ENCODE peak calls at places on chromosome 10, in five cellular contexts. One of them, this sample, is unnamed. For H3K4me1, the result is how much of the 10 kb centered on the place peaks cover.

GRCh38 chr10:11424456-11425287 is 186.8 kb downstream of the USP6NL start:
- DNase-seq in lower lobe of right lung: peak
- DNase-seq in right atrium auricular region: no peak
- DNase-seq in GM23338: peak
- DNase-seq in cardiac muscle cell: peak
- DNase-seq in this sample: peak

GRCh38 chr10:15163261-15163864 is 5.1 kb downstream of the NMT2 start:
- DNase-seq in cardiac muscle cell: no peak
- DNase-seq in right atrium auricular region: no peak
- DNase-seq in lower lobe of right lung: no peak
- DNase-seq in GM23338: no peak
- DNase-seq in this sample: no peak

GRCh38 chr10:266974-267425 is 131.7 kb downstream of the ZMYND11 start:
- DNase-seq in cardiac muscle cell: no peak
- DNase-seq in lower lobe of right lung: no peak
- DNase-seq in right atrium auricular region: no peak
- DNase-seq in GM23338: no peak
- DNase-seq in this sample: no peak

GRCh38 chr10:90088008-90088322 is 386.6 kb downstream of the KIF20B start:
- DNase-seq in right atrium auricular region: no peak
- DNase-seq in GM23338: peak
- DNase-seq in lower lobe of right lung: no peak
- DNase-seq in cardiac muscle cell: no peak
- DNase-seq in this sample: no peak

GRCh38 chr10:77195101-77195500 is 442.5 kb downstream of the KCNMA1 start:
- DNase-seq in GM23338: no peak
- DNase-seq in cardiac muscle cell: peak
- DNase-seq in lower lobe of right lung: no peak
- DNase-seq in right atrium auricular region: no peak
- DNase-seq in this sample: no peak

GRCh38 chr10:51524041-51524440 is 175.4 kb downstream of the CSTF2T start:
- DNase-seq in GM23338: no peak
- DNase-seq in right atrium auricular region: no peak
- DNase-seq in cardiac muscle cell: no peak
- DNase-seq in lower lobe of right lung: no peak
- DNase-seq in this sample: no peak

GRCh38 chr10:122954731-122955050 is 664 bp upstream of the C10orf88 start:
- DNase-seq in cardiac muscle cell: no peak
- DNase-seq in GM23338: no peak
- DNase-seq in right atrium auricular region: no peak
- DNase-seq in lower lobe of right lung: peak
- DNase-seq in this sample: peak

GRCh38 chr10:22554481-22555182 is 159.7 kb downstream of the PIP4K2A start:
- DNase-seq in right atrium auricular region: peak
- DNase-seq in cardiac muscle cell: peak
- DNase-seq in lower lobe of right lung: peak
- DNase-seq in GM23338: no peak
- DNase-seq in this sample: peak

GRCh38 chr10:112615269-112615668 is 168.3 kb downstream of the VTI1A start:
- DNase-seq in GM23338: no peak
- DNase-seq in right atrium auricular region: no peak
- DNase-seq in lower lobe of right lung: no peak
- DNase-seq in cardiac muscle cell: no peak
- DNase-seq in this sample: no peak

GRCh38 chr10:132453470-132453861 is 56.5 kb downstream of the PWWP2B start:
- DNase-seq in right atrium auricular region: no peak
- DNase-seq in GM23338: no peak
- DNase-seq in cardiac muscle cell: no peak
- DNase-seq in lower lobe of right lung: no peak
- DNase-seq in this sample: no peak
- H3K4me1 ChIP-seq in right atrium auricular region: under half
- H3K4me1 ChIP-seq in GM23338: under half
- H3K4me1 ChIP-seq in cardiac muscle cell: under half
- H3K4me1 ChIP-seq in lower lobe of right lung: under half
- H3K4me1 ChIP-seq in this sample: under half

GRCh38 chr10:60913657-60914056 is 30.3 kb downstream of the RHOBTB1 start:
- DNase-seq in cardiac muscle cell: no peak
- DNase-seq in GM23338: no peak
- DNase-seq in lower lobe of right lung: no peak
- DNase-seq in right atrium auricular region: no peak
- DNase-seq in this sample: no peak
- H3K4me1 ChIP-seq in cardiac muscle cell: under half
- H3K4me1 ChIP-seq in GM23338: under half
- H3K4me1 ChIP-seq in lower lobe of right lung: under half
- H3K4me1 ChIP-seq in right atrium auricular region: half or more
- H3K4me1 ChIP-seq in this sample: under half

GRCh38 chr10:35415505-35415904 is 79.2 kb downstream of the CCNY start:
- DNase-seq in lower lobe of right lung: no peak
- DNase-seq in cardiac muscle cell: no peak
- DNase-seq in right atrium auricular region: peak
- DNase-seq in GM23338: no peak
- DNase-seq in this sample: no peak
- H3K4me1 ChIP-seq in lower lobe of right lung: under half
- H3K4me1 ChIP-seq in cardiac muscle cell: under half
- H3K4me1 ChIP-seq in right atrium auricular region: under half
- H3K4me1 ChIP-seq in GM23338: under half
- H3K4me1 ChIP-seq in this sample: under half

DNA sequence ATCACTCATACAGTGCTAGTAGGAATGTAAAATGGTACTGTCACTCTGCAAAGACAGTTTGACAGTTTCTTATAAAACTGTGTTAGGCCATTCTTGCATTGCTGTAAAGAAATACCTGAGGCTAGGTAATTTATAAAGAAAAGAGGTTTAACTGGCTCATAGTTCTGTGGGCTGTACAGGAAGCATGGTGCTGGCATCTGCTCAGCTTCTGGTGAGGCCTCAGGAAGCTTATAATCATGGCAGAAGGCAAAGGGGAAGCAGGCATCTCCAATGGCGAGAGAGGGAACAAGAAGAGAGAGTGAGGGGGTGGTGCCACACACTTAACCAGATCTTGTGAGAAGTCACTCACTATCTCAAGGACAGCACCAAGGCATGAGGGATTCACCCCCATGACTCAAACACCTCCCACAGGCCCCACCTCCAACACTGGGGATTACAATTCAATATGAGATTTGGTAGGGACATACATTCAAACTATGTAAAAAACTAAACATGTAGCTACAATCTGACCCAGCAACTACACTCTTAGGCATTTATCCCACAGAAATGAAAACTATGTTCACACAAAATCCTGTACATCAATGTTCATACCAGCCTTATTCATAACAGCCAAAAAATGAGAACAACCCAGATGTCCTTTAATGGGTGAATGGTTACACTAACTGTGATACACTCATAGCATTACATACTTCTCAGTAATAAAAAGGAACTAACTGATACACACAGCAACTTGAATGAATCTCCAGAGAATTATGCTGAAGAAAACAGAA is 5.0 kb downstream of the ALDH18A1 start:
- DNase-seq in cardiac muscle cell: no peak
- DNase-seq in GM23338: no peak
- DNase-seq in right atrium auricular region: no peak
- DNase-seq in lower lobe of right lung: no peak
- DNase-seq in this sample: no peak
- H3K4me1 ChIP-seq in cardiac muscle cell: under half
- H3K4me1 ChIP-seq in GM23338: under half
- H3K4me1 ChIP-seq in right atrium auricular region: under half
- H3K4me1 ChIP-seq in lower lobe of right lung: under half
- H3K4me1 ChIP-seq in this sample: under half

GRCh38 chr10:29931833-29932232 is 127.6 kb downstream of the JCAD start:
- DNase-seq in GM23338: no peak
- DNase-seq in cardiac muscle cell: no peak
- DNase-seq in right atrium auricular region: no peak
- DNase-seq in lower lobe of right lung: no peak
- DNase-seq in this sample: no peak
- H3K4me1 ChIP-seq in GM23338: under half
- H3K4me1 ChIP-seq in cardiac muscle cell: under half
- H3K4me1 ChIP-seq in right atrium auricular region: under half
- H3K4me1 ChIP-seq in lower lobe of right lung: under half
- H3K4me1 ChIP-seq in this sample: under half

GRCh38 chr10:30527623-30528426 is 93.8 kb downstream of the MAP3K8 start:
- DNase-seq in cardiac muscle cell: no peak
- DNase-seq in lower lobe of right lung: no peak
- DNase-seq in right atrium auricular region: no peak
- DNase-seq in GM23338: no peak
- DNase-seq in this sample: no peak
- H3K4me1 ChIP-seq in cardiac muscle cell: under half
- H3K4me1 ChIP-seq in lower lobe of right lung: under half
- H3K4me1 ChIP-seq in right atrium auricular region: under half
- H3K4me1 ChIP-seq in GM23338: under half
- H3K4me1 ChIP-seq in this sample: under half